ENCODE peak calls at places on chromosome 2, in six cellular contexts. Q is HCT116, H is Peyer's patch, G is H1, Z is vagina, Y is adrenal gland. E is an unnamed sample.

GRCh38 chr2:191758420-191759199 is 80.7 kb downstream of the NABP1 start:
- DNase-seq in Q (peak; percentile 76), H (peak; percentile 82), G (peak; percentile 67), Z (no peak), Y (peak; percentile 49), E (peak; percentile 47)

GRCh38 chr2:42360493-42360889 is 526 bp downstream of the COX7A2L start:
- DNase-seq in Q (no peak), H (no peak), G (no peak), Z (no peak), Y (no peak), E (no peak)

GRCh38 chr2:91477731-91478672 is 2786.5 kb downstream of the RPIA start:
- DNase-seq in Q (no peak), H (peak; percentile 49), G (peak; percentile 91), Z (peak; percentile 54), Y (peak; percentile 23), E (no peak)

GRCh38 chr2:131005229-131005935 is 87.9 kb downstream of the FAM168B start:
- DNase-seq in Q (no peak), H (no peak), G (no peak), Z (no peak), Y (no peak), E (no peak)

GRCh38 chr2:170717599-170717963 is 2.4 kb downstream of the SP5 start:
- DNase-seq in Q (no peak), H (no peak), G (no peak), Z (no peak), Y (no peak), E (no peak)

GRCh38 chr2:33321236-33321731 is 155.2 kb upstream of the RASGRP3 start:
- DNase-seq in Q (no peak), H (no peak), G (no peak), Z (no peak), Y (no peak), E (no peak)

GRCh38 chr2:18346364-18346763 is 214.1 kb downstream of the RDH14 start:
- DNase-seq in Q (no peak), H (no peak), G (no peak), Z (no peak), Y (peak; percentile 15), E (no peak)

GRCh38 chr2:200744252-200744651 is 67.5 kb upstream of the BZW1 start:
- DNase-seq in Q (no peak), H (no peak), G (no peak), Z (no peak), Y (no peak), E (no peak)

GRCh38 chr2:203670939-203671338 is 35.5 kb upstream of the CD28 start:
- DNase-seq in Q (no peak), H (no peak), G (no peak), Z (no peak), Y (no peak), E (no peak)

GRCh38 chr2:63735263-63735662 is 106.4 kb upstream of the UGP2 start:
- DNase-seq in Q (no peak), H (no peak), G (no peak), Z (no peak), Y (no peak), E (no peak)

GRCh38 chr2:104378853-104379374 is 475.0 kb upstream of the POU3F3 start:
- DNase-seq in Q (no peak), H (no peak), G (no peak), Z (no peak), Y (no peak), E (no peak)

GRCh38 chr2:112644155-112644932 is 1.4 kb upstream of the SLC20A1 start:
- DNase-seq in Q (peak; percentile 69), H (peak; percentile 82), G (no peak), Z (no peak), Y (peak; percentile 40), E (no peak)

GRCh38 chr2:190519975-190520767 is 14.4 kb downstream of the NEMP2 start:
- DNase-seq in Q (no peak), H (no peak), G (no peak), Z (no peak), Y (no peak), E (no peak)

GRCh38 chr2:51013870-51014526 is 17.9 kb downstream of the NRXN1 start:
- DNase-seq in Q (no peak), H (no peak), G (no peak), Z (no peak), Y (no peak), E (no peak)

DNA sequence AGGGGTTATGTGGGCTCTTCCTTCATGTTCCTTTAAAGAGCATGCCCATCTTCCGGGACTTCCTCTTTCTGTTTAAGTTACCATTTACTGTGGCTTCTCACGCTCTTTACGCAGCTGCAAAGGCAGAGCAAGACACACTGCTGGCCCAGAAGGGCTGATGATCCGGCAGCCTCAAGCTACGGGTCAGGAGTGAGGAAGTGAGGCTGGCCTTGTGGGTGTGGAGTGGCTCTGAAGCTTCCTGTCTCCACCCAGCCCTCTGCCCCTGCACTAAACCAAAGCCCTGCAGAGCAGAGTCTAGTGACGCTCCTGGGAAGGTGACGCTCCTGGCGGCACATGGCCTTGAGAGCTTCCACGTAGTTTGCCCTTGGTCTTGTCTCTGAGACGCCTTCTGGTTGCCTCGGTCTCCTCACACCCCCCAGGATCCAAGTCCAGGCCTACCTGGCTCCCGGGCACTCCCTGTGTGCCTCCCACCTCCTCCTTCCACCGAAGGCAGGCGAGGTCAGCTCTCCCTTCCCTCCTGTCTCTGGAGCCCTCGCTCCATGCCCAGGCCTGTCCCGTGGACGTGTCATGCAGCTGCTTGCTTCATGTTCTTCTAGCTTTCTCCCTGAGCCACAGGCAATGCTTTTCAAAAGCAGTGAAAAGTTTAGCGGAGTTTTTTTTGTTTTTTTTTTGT is 50.3 kb downstream of the ARL4C start:
- DNase-seq in Q (no peak), H (peak; percentile 94), G (no peak), Z (no peak), Y (peak; percentile 77), E (peak; percentile 46)
- TF ChIP-seq POLR2A in Q (no peak), H (peak; percentile 25), G (no peak), Z (no peak), Y (no peak), E (peak; percentile 16)

DNA sequence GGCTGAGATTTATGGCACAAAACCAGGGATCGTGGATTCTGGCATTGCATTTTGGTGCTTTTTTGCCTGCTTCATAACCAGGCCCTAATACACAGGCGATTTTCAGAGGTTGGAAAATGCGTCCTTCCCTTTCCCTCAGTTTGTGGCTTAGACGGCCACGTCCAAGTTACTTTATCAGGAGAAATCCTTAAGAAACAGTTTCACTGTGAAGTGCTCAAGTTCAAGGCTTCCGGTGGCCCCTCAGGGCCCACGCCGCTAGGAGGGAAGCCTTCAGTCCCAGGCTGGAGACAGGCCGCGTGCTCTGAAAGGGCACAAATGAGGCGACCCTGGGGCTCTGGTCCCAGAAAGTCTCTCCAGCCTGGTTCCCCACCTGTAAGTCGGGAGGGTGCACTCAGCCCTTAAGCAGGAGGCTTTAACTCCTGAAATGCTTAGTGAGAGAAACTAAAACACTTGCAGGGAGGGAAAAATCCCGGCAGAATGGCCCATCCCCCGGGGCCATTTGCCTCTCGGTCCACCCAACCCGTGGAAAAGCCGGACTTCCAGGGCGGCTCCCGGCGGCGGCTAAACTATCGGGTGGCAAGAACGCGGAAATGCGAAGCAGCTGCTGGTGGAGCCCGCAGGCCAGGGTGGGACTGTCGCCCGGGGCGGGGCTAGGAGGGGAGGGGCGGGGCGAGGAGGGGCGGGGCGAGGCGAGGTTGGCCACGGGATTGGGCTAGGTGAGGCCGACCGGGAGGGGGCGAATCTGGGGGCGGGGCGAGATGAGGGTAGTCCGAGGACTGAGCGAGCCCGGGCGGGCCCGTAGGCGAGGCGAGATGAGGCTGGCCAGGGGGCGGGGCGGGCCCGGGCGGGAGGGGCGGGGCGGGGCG is 574 bp upstream of the SLC66A3 start:
- DNase-seq in Q (peak; percentile 89), H (peak; percentile 99), G (peak; percentile 96), Z (peak; percentile 98), Y (peak; percentile 99), E (peak; percentile 98)
- TF ChIP-seq POLR2A in Q (peak; percentile 59), H (peak; percentile 51), G (peak; percentile 12), Z (no peak), Y (peak; percentile 36), E (no peak)

DNA sequence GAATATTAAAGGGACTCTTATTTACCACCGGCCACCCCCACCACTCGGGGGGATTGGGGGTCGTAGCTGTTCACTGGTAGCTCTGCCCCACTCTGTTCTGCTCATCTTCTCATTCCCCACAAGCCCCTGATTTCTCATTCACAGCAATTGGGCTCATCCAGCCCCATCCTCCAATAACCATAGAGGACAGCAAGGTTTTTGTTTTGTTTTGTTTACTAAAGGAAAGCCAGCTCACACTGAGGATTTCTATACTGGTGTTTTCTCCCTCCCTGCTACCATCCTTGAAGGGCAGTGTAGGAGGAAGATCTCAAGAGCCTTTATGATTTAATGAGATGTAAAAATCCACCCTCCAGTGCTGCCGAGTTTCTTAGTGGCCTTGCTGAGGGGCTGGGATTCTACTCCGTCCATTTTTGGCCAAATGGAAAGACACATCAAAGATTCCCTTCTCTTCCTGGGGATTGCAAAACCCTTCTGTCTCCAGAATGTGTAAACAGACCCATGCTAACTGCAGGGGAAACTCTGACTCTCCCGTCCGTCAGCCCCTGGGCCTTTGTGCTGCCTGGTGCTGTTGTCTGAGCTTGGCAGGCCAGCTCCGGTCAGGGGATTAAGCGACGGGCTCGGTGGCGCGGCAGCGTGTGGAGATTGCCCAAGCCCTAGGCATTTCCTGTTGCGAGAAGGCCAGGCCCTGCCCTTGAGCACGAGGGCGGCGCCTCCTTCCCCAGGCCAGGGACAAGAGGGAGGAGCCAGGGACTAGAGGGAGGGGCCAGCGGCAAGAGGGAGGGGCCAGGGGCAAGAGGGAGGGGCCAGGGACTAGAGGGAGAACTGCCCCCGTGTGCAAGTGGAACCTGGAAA is 165.0 kb downstream of the ANTXR1 start:
- DNase-seq in Q (peak; percentile 75), H (peak; percentile 89), G (peak; percentile 98), Z (peak; percentile 94), Y (peak; percentile 96), E (no peak)
- TF ChIP-seq POLR2A in Q (no peak), H (peak; percentile 18), G (peak; percentile 90), Z (no peak), Y (peak; percentile 9), E (no peak)

GRCh38 chr2:239955989-239956817 is 68.9 kb downstream of the NDUFA10 start:
- DNase-seq in Q (no peak), H (no peak), G (no peak), Z (no peak), Y (no peak), E (no peak)

GRCh38 chr2:239953418-239954061 is 71.6 kb downstream of the NDUFA10 start:
- DNase-seq in Q (no peak), H (no peak), G (no peak), Z (no peak), Y (peak; percentile 78), E (no peak)

GRCh38 chr2:239956818-239957261 is 68.3 kb downstream of the NDUFA10 start:
- DNase-seq in Q (no peak), H (no peak), G (no peak), Z (no peak), Y (no peak), E (no peak)

GRCh38 chr2:239954166-239955085 is 70.7 kb downstream of the NDUFA10 start:
- DNase-seq in Q (no peak), H (no peak), G (no peak), Z (no peak), Y (peak; percentile 44), E (no peak)

GRCh38 chr2:239955086-239955988 is 69.8 kb downstream of the NDUFA10 start:
- DNase-seq in Q (no peak), H (no peak), G (no peak), Z (no peak), Y (no peak), E (no peak)
- TF ChIP-seq POLR2A in Q (no peak), H (no peak), G (no peak), Z (no peak), Y (no peak), E (no peak)

GRCh38 chr2:68059769-68060525 is 2.9 kb downstream of the C1D start:
- DNase-seq in Q (no peak), H (no peak), G (no peak), Z (no peak), Y (no peak), E (no peak)

GRCh38 chr2:68057658-68058396 is 5.0 kb downstream of the C1D start:
- DNase-seq in Q (no peak), H (no peak), G (no peak), Z (no peak), Y (no peak), E (no peak)

GRCh38 chr2:68060652-68061051 is 2.2 kb downstream of the C1D start:
- DNase-seq in Q (no peak), H (no peak), G (no peak), Z (no peak), Y (no peak), E (no peak)

GRCh38 chr2:68062680-68063387 is at the start of gene C1D:
- DNase-seq in Q (peak; percentile 80), H (peak; percentile 98), G (peak; percentile 99), Z (peak; percentile 96), Y (peak; percentile 95), E (peak; percentile 53)
- TF ChIP-seq POLR2A in Q (peak; percentile 92), H (peak; percentile 63), G (peak; percentile 99), Z (no peak), Y (peak; percentile 31), E (peak; percentile 79)

E was measured in GM12892.